ENCODE peak calls at places on chromosomes 6 and 20, in eight cellular contexts. B is GM12878, W is cardiac muscle cell, X is sigmoid colon, L is AG09309, Z is endothelial cell, I is fibroblast of lung, Y is neural crest cell. E is an unnamed sample.

GRCh38 chr6:18551228-18551627 is 164.1 kb downstream of the RNF144B start:
- DNase-seq in B (no peak), W (peak; percentile 74), X (no peak), L (peak; percentile 75), Z (no peak), I (peak; percentile 53), Y (no peak), E (no peak)

GRCh38 chr6:126063512-126064146 is 77.3 kb downstream of the TRMT11 start:
- DNase-seq in B (no peak), W (no peak), X (no peak), L (no peak), Z (no peak), I (peak; percentile 57), Y (no peak), E (no peak)

GRCh38 chr20:41139227-41140093 is 2.1 kb downstream of the PLCG1 start:
- DNase-seq in B (no peak), W (no peak), X (no peak), L (no peak), Z (no peak), I (no peak), Y (no peak), E (peak; percentile 67)

GRCh38 chr20:41631826-41632225 is 13.6 kb upstream of the CHD6 start:
- DNase-seq in B (no peak), W (peak; percentile 75), X (no peak), L (peak; percentile 33), Z (no peak), I (peak; percentile 35), Y (no peak), E (no peak)

GRCh38 chr6:143843689-143844405 is 709 bp downstream of the LTV1 start:
- DNase-seq in B (no peak), W (peak; percentile 38), X (no peak), L (no peak), Z (no peak), I (peak; percentile 8), Y (no peak), E (peak; percentile 6)

GRCh38 chr6:71289039-71289801 is 609 bp downstream of the OGFRL1 start:
- DNase-seq in B (no peak), W (peak; percentile 22), X (peak; percentile 65), L (no peak), Z (peak; percentile 53), I (no peak), Y (peak; percentile 36), E (peak; percentile 44)

GRCh38 chr20:16946097-16946496 is 197.9 kb downstream of the OTOR start:
- DNase-seq in B (no peak), W (no peak), X (no peak), L (no peak), Z (no peak), I (no peak), Y (no peak), E (no peak)

GRCh38 chr6:88124925-88125557 is 41.1 kb downstream of the CNR1 start:
- DNase-seq in B (no peak), W (no peak), X (no peak), L (no peak), Z (no peak), I (no peak), Y (no peak), E (no peak)

GRCh38 chr6:87473419-87473903 is 687 bp downstream of the SLC35A1 start:
- DNase-seq in B (peak; percentile 12), W (peak; percentile 61), X (no peak), L (peak; percentile 7), Z (no peak), I (peak; percentile 47), Y (no peak), E (peak; percentile 74)

GRCh38 chr6:52059821-52060220 is 27.6 kb downstream of the PKHD1 start:
- DNase-seq in B (no peak), W (no peak), X (no peak), L (no peak), Z (no peak), I (no peak), Y (no peak), E (no peak)

GRCh38 chr20:3919352-3919751 is 30.2 kb downstream of the PANK2 start:
- DNase-seq in B (no peak), W (peak; percentile 83), X (no peak), L (peak; percentile 47), Z (no peak), I (peak; percentile 52), Y (no peak), E (no peak)

GRCh38 chr6:108452725-108453195 is 108.0 kb upstream of the FOXO3 start:
- DNase-seq in B (no peak), W (peak; percentile 66), X (no peak), L (no peak), Z (peak; percentile 24), I (no peak), Y (no peak), E (no peak)

GRCh38 chr20:15942130-15942529 is 631.1 kb downstream of the KIF16B start:
- DNase-seq in B (no peak), W (no peak), X (no peak), L (no peak), Z (no peak), I (no peak), Y (no peak), E (no peak)

GRCh38 chr20:4720121-4720976 is 1.4 kb upstream of the PRND start:
- DNase-seq in B (peak; percentile 71), W (peak; percentile 84), X (peak; percentile 92), L (peak; percentile 58), Z (peak; percentile 76), I (peak; percentile 82), Y (peak; percentile 72), E (peak; percentile 86)

GRCh38 chr6:108251252-108251651 is 9.6 kb downstream of the SNX3 start:
- DNase-seq in B (no peak), W (no peak), X (no peak), L (no peak), Z (no peak), I (no peak), Y (no peak), E (no peak)

GRCh38 chr6:1383729-1384548 is 5.4 kb upstream of the FOXF2 start:
- DNase-seq in B (no peak), W (no peak), X (no peak), L (no peak), Z (peak; percentile 28), I (peak; percentile 72), Y (no peak), E (no peak)

GRCh38 chr20:4052139-4052480 is 36.8 kb upstream of the RNF24 start:
- DNase-seq in B (no peak), W (no peak), X (peak; percentile 24), L (no peak), Z (no peak), I (no peak), Y (no peak), E (no peak)

GRCh38 chr6:3850451-3851203 is 1.5 kb downstream of the FAM50B start:
- DNase-seq in B (peak; percentile 30), W (no peak), X (no peak), L (no peak), Z (no peak), I (no peak), Y (no peak), E (peak; percentile 60)

GRCh38 chr6:141426400-141426980 is 706.2 kb upstream of the GJE1 start:
- DNase-seq in B (no peak), W (no peak), X (no peak), L (peak; percentile 11), Z (no peak), I (no peak), Y (no peak), E (no peak)

GRCh38 chr20:46894579-46894958 is at the start of gene EYA2:
- DNase-seq in B (no peak), W (peak; percentile 6), X (no peak), L (no peak), Z (peak; percentile 26), I (no peak), Y (peak; percentile 17), E (no peak)

GRCh38 chr20:32917191-32917950 is 58.6 kb downstream of the EFCAB8 start:
- DNase-seq in B (no peak), W (no peak), X (peak; percentile 56), L (no peak), Z (no peak), I (no peak), Y (no peak), E (no peak)

DNA sequence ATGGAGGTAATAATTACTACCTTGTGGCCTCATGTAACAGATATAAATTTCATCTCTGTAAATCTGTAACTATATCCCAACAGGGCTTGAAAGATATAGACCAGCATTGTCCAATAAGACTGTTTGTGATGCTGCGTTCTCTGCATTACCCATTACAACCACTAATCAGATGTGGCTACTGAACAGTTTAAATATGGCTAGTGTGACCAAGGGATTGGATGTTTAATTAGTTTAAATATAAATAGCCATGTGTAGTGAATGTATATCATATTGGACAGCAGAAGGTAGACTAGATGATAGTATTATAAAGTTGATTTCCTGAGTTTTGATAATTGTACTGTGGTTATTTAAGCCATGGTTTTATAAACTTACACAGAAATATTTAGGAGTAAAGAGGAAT is 27.8 kb upstream of the JAG1 start:
- DNase-seq in B (no peak), W (no peak), X (no peak), L (no peak), Z (no peak), I (no peak), Y (no peak), E (no peak)
- TF ChIP-seq CTCF in B (no peak), W (no peak), X (no peak), L (no peak), Z (peak; percentile 47), I (no peak), Y (peak; percentile 44), E (no peak)

DNA sequence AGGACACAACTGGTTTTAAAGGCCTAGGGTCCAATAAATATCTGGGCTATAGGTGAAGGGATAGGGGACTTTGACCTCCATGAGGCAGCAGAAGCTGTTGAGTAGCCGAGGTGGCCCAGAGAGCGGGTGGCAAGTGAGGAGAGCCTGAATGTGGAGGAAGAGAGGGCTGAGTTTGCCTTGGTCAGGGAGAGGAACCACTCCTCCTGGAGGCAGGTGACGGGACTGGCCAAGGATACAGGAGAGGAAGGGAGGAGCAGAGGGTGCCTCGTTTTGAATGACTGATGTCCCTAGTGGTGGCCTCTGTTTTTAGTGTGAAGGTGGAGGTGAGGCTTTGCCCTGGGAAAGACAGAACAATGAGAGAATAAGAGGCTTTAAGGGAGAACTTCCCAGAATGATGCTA is 19.1 kb upstream of the AAR2 start:
- DNase-seq in B (no peak), W (no peak), X (no peak), L (no peak), Z (no peak), I (no peak), Y (no peak), E (no peak)
- TF ChIP-seq CTCF in B (no peak), W (no peak), X (no peak), L (no peak), Z (peak; percentile 29), I (no peak), Y (no peak), E (no peak)

DNA sequence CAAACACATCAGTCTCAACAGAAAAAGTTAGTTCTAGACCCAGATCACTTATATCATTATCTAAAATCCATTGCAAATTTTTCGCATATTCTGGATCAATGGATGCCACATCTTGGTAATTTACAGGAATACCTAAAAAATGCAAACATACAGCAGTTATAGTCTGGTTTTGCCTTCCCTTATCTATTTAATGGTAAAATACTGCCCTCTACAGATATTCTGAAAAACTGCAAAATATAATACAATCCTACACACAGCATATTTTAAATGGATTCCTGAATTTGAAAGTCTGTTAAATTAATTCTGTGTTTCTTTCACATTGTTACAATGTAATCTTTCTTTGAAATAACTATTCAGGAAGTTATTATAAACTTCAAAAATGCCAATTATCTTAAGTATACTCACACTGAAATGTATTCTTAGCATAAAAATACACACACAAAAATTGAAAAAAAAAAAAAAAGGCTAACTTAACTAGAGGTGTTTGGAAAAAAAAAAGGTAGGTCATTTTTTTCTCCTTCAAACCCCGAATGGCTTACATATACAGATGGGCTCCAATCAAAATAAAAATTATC is 88.4 kb downstream of the HACE1 start:
- DNase-seq in B (no peak), W (peak; percentile 62), X (no peak), L (no peak), Z (no peak), I (peak; percentile 50), Y (no peak), E (no peak)
- TF ChIP-seq CTCF in B (no peak), W (peak; percentile 53), X (no peak), L (peak; percentile 33), Z (peak; percentile 87), I (peak; percentile 38), Y (peak; percentile 80), E (peak; percentile 73)

GRCh38 chr20:44758247-44759101 is 12.8 kb downstream of the KCNK15 start:
- DNase-seq in B (no peak), W (no peak), X (no peak), L (no peak), Z (no peak), I (no peak), Y (no peak), E (no peak)
- TF ChIP-seq CTCF in B (no peak), W (no peak), X (no peak), L (no peak), Z (no peak), I (no peak), Y (no peak), E (no peak)

E was measured in activated CD8-positive, alpha-beta T cell treated with anti-CD3 and anti-CD28 coated beads for 36 hours.